ENCODE peak calls at places on chromosomes 11 and 22, in nine cellular contexts. M is heart left ventricle, X is HCT116, A is esophagus muscularis mucosa, O is stomach, E is prostate gland, G is right lobe of liver, F is Peyer's patch, C is H1. H is an unnamed sample.

GRCh38 chr11:123111465-123111864 is 49.5 kb upstream of the HSPA8 start:
- DNase-seq in G (no peak), X (peak; percentile 47), F (no peak), E (no peak), M (no peak), O (no peak), C (no peak), A (no peak), H (no peak)

GRCh38 chr22:37126383-37126782 is 16.9 kb upstream of the TMPRSS6 start:
- DNase-seq in M (no peak), X (peak; percentile 27), A (no peak), O (no peak), F (no peak), G (peak; percentile 96), C (no peak), E (no peak), H (no peak)

GRCh38 chr11:74159642-74160041 is 11.2 kb downstream of the C2CD3 start:
- DNase-seq in G (no peak), F (no peak), O (no peak), M (no peak), C (no peak), E (no peak), X (no peak), A (no peak), H (no peak)

GRCh38 chr11:105229257-105229656 is 89.7 kb upstream of the CARD18 start:
- DNase-seq in E (no peak), M (no peak), O (no peak), C (no peak), F (no peak), G (no peak), X (no peak), A (no peak), H (no peak)

GRCh38 chr11:95338430-95338991 is 107.5 kb upstream of the SESN3 start:
- DNase-seq in M (peak; percentile 68), X (no peak), F (peak; percentile 19), E (peak; percentile 50), C (no peak), G (peak; percentile 71), O (no peak), A (peak; percentile 90), H (no peak)

GRCh38 chr11:70487763-70488162 is 89.4 kb downstream of the CTTN start:
- DNase-seq in A (no peak), C (no peak), F (no peak), O (no peak), E (no peak), M (no peak), G (peak; percentile 29), X (no peak), H (no peak)

GRCh38 chr11:83006877-83007330 is 64.8 kb downstream of the RAB30 start:
- DNase-seq in G (peak; percentile 54), O (no peak), E (peak; percentile 59), C (no peak), F (no peak), X (no peak), M (no peak), A (no peak), H (no peak)

GRCh38 chr11:6636480-6636879 is 17.3 kb upstream of the TPP1 start:
- DNase-seq in E (no peak), M (no peak), A (no peak), G (no peak), X (no peak), O (no peak), F (no peak), C (no peak), H (no peak)

GRCh38 chr11:66457826-66458225 is 8.9 kb upstream of the PELI3 start:
- DNase-seq in X (no peak), E (no peak), F (no peak), O (no peak), C (no peak), G (no peak), A (no peak), M (no peak), H (no peak)

GRCh38 chr11:95074806-95075563 is 8.3 kb downstream of the SRSF8 start:
- DNase-seq in F (no peak), C (no peak), A (no peak), E (no peak), X (no peak), O (peak; percentile 86), G (no peak), M (peak; percentile 88), H (no peak)

GRCh38 chr11:113384551-113384950 is 3.0 kb upstream of the ANKK1 start:
- DNase-seq in M (no peak), C (no peak), G (no peak), E (peak; percentile 88), O (no peak), A (no peak), F (no peak), X (no peak), H (no peak)

GRCh38 chr11:60005360-60005759 is 11.6 kb upstream of the OOSP4B start:
- DNase-seq in X (no peak), O (no peak), C (no peak), A (no peak), F (no peak), G (no peak), M (no peak), E (no peak), H (no peak)

GRCh38 chr11:13837286-13837685 is 125.2 kb upstream of the SPON1 start:
- DNase-seq in F (no peak), C (no peak), G (no peak), M (no peak), E (peak; percentile 19), X (peak; percentile 73), A (no peak), O (no peak), H (no peak)

GRCh38 chr22:19483481-19484244 is 3.9 kb downstream of the CDC45 start:
- DNase-seq in X (no peak), A (no peak), O (no peak), C (no peak), F (no peak), G (no peak), E (no peak), M (no peak), H (no peak)

GRCh38 chr11:81253226-81253625 is 1480.4 kb downstream of the FAM181B start:
- DNase-seq in M (no peak), C (no peak), O (no peak), G (no peak), E (no peak), F (no peak), X (no peak), A (no peak), H (no peak)

GRCh38 chr11:130781906-130782305 is 134.4 kb downstream of the SNX19 start:
- DNase-seq in A (no peak), C (no peak), E (no peak), F (no peak), M (no peak), G (no peak), X (no peak), O (no peak), H (no peak)

GRCh38 chr11:57426439-57426753 is 525 bp downstream of the SLC43A3 start:
- DNase-seq in A (no peak), M (no peak), E (no peak), F (no peak), X (no peak), C (no peak), G (peak; percentile 44), O (no peak), H (no peak)
- TF ChIP-seq POLR2A in A (no peak), M (no peak), E (no peak), F (no peak), X (no peak), C (no peak), G (no peak), O (no peak), H (no peak)

GRCh38 chr11:92576315-92576714 is 351.7 kb downstream of the FAT3 start:
- DNase-seq in E (no peak), A (no peak), F (no peak), C (no peak), G (no peak), O (no peak), X (no peak), M (no peak), H (no peak)
- H3K9me3 ChIP-seq in E (no peaks in the 10 kb centered on the region), A (no peaks in the 10 kb centered on the region), F (no peaks in the 10 kb centered on the region), C (no peaks in the 10 kb centered on the region), G (no peaks in the 10 kb centered on the region), O (no peaks in the 10 kb centered on the region), X (peaks cover 3% of the 10 kb centered on the region), M (no peaks in the 10 kb centered on the region), H (no peaks in the 10 kb centered on the region)

DNA sequence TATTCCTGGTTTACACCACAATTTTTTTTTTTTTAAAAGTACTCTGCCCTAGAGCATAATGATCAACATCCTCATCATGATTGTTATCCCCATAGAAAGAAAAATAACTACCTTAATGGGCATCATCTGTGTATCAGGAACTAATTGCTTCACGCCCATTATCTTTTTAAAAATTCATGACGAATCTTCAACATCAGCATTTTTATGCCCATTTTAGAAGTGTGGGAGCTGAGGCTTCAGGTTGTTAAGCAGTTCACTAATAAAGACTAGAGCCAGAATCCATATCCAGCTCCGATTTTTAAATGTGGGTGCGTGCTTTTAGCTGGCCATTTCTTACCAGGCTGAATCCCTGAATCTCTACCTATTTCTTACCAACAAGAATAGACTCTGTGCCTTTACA is 92.9 kb upstream of the KCNA4 start:
- DNase-seq in A (no peak), E (no peak), C (no peak), O (no peak), G (no peak), M (no peak), X (no peak), F (no peak), H (no peak)
- H3K27ac ChIP-seq in A (no peak overlapping the region), E (no peak overlapping the region), C (no peak overlapping the region), O (no peak overlapping the region), G (no peak overlapping the region), M (no peak overlapping the region), X (no peak overlapping the region), F (no peak overlapping the region), H (no peak overlapping the region)

DNA sequence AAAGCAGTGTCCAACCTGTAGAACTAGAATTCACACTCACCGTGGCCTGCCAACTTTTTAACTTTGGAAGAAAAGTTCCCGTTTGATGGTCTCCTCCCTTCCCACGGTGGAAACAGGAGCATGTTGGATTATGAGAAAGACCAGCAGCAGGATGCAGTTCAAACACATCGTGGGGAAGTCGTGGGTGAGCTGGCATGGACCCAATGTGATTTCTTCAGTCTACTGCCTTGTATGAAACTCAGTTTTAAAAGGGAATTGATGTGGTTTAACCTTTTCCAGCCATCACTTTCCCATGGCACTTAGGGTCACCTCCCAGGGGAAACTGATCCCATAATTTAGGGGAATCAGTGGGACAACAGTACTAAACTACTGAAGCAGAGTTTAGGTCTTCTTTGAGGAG is 318.3 kb downstream of the CADM1 start:
- DNase-seq in C (no peak), F (no peak), G (no peak), E (no peak), X (no peak), A (no peak), M (no peak), O (no peak), H (no peak)
- TF ChIP-seq POLR2A in C (no peak), F (no peak), G (no peak), E (no peak), X (no peak), A (no peak), M (no peak), O (no peak), H (no peak)